ENCODE peak calls at places on chromosomes 2 and 18, in eight cellular contexts. One of them, this sample, is unnamed.

GRCh38 chr2:206230060-206230890 is 44.2 kb upstream of the ZDBF2 start:
- DNase-seq in astrocyte of the spinal cord: peak
- DNase-seq in fibroblast of mammary gland: no peak
- DNase-seq in esophagus squamous epithelium: no peak
- DNase-seq in fibroblast of pulmonary artery: no peak
- DNase-seq in transverse colon: no peak
- DNase-seq in PC-9: no peak
- DNase-seq in heart right ventricle: no peak
- DNase-seq in this sample: peak

GRCh38 chr2:79580175-79580574 is 67.3 kb downstream of the CTNNA2 start:
- DNase-seq in transverse colon: no peak
- DNase-seq in heart right ventricle: no peak
- DNase-seq in fibroblast of pulmonary artery: no peak
- DNase-seq in fibroblast of mammary gland: peak
- DNase-seq in PC-9: no peak
- DNase-seq in esophagus squamous epithelium: no peak
- DNase-seq in astrocyte of the spinal cord: peak
- DNase-seq in this sample: no peak

GRCh38 chr18:12975488-12975887 is 15.7 kb upstream of the CEP192 start:
- DNase-seq in PC-9: no peak
- DNase-seq in astrocyte of the spinal cord: no peak
- DNase-seq in fibroblast of mammary gland: no peak
- DNase-seq in heart right ventricle: no peak
- DNase-seq in transverse colon: no peak
- DNase-seq in fibroblast of pulmonary artery: no peak
- DNase-seq in esophagus squamous epithelium: no peak
- DNase-seq in this sample: no peak

GRCh38 chr18:70335892-70336726 is 47.3 kb downstream of the SOCS6 start:
- DNase-seq in astrocyte of the spinal cord: peak
- DNase-seq in transverse colon: no peak
- DNase-seq in fibroblast of pulmonary artery: no peak
- DNase-seq in fibroblast of mammary gland: peak
- DNase-seq in PC-9: no peak
- DNase-seq in esophagus squamous epithelium: no peak
- DNase-seq in heart right ventricle: no peak
- DNase-seq in this sample: no peak

GRCh38 chr18:68053290-68053689 is 536.8 kb upstream of the DSEL start:
- DNase-seq in astrocyte of the spinal cord: no peak
- DNase-seq in PC-9: no peak
- DNase-seq in transverse colon: no peak
- DNase-seq in esophagus squamous epithelium: no peak
- DNase-seq in fibroblast of pulmonary artery: no peak
- DNase-seq in heart right ventricle: no peak
- DNase-seq in fibroblast of mammary gland: no peak
- DNase-seq in this sample: peak

GRCh38 chr2:42962521-42962953 is 170.2 kb upstream of the HAAO start:
- DNase-seq in fibroblast of pulmonary artery: peak
- DNase-seq in transverse colon: no peak
- DNase-seq in PC-9: no peak
- DNase-seq in astrocyte of the spinal cord: no peak
- DNase-seq in fibroblast of mammary gland: peak
- DNase-seq in esophagus squamous epithelium: no peak
- DNase-seq in heart right ventricle: no peak
- DNase-seq in this sample: peak

GRCh38 chr2:25000503-25001328 is 29.0 kb upstream of the DNAJC27 start:
- DNase-seq in PC-9: no peak
- DNase-seq in fibroblast of pulmonary artery: peak
- DNase-seq in esophagus squamous epithelium: no peak
- DNase-seq in fibroblast of mammary gland: peak
- DNase-seq in astrocyte of the spinal cord: no peak
- DNase-seq in heart right ventricle: no peak
- DNase-seq in transverse colon: no peak
- DNase-seq in this sample: peak

GRCh38 chr18:55448390-55448789 is 139.6 kb downstream of the TCF4 start:
- DNase-seq in PC-9: no peak
- DNase-seq in astrocyte of the spinal cord: no peak
- DNase-seq in fibroblast of mammary gland: no peak
- DNase-seq in transverse colon: no peak
- DNase-seq in esophagus squamous epithelium: no peak
- DNase-seq in heart right ventricle: no peak
- DNase-seq in fibroblast of pulmonary artery: no peak
- DNase-seq in this sample: no peak

GRCh38 chr2:114118088-114118487 is 228.2 kb downstream of the ACTR3 start:
- DNase-seq in esophagus squamous epithelium: no peak
- DNase-seq in heart right ventricle: no peak
- DNase-seq in astrocyte of the spinal cord: no peak
- DNase-seq in PC-9: no peak
- DNase-seq in fibroblast of pulmonary artery: no peak
- DNase-seq in fibroblast of mammary gland: no peak
- DNase-seq in transverse colon: no peak
- DNase-seq in this sample: no peak

GRCh38 chr2:15736396-15737180 is 144.9 kb downstream of the DDX1 start:
- DNase-seq in fibroblast of mammary gland: no peak
- DNase-seq in PC-9: no peak
- DNase-seq in esophagus squamous epithelium: no peak
- DNase-seq in heart right ventricle: no peak
- DNase-seq in transverse colon: no peak
- DNase-seq in fibroblast of pulmonary artery: no peak
- DNase-seq in astrocyte of the spinal cord: no peak
- DNase-seq in this sample: no peak

GRCh38 chr2:219031005-219031738 is 10.1 kb downstream of the CFAP65 start:
- DNase-seq in heart right ventricle: no peak
- DNase-seq in transverse colon: no peak
- DNase-seq in fibroblast of pulmonary artery: no peak
- DNase-seq in astrocyte of the spinal cord: no peak
- DNase-seq in fibroblast of mammary gland: no peak
- DNase-seq in esophagus squamous epithelium: no peak
- DNase-seq in PC-9: no peak
- DNase-seq in this sample: no peak

GRCh38 chr2:211144078-211144477 is 587.7 kb downstream of the CPS1 start:
- DNase-seq in fibroblast of pulmonary artery: peak
- DNase-seq in transverse colon: no peak
- DNase-seq in esophagus squamous epithelium: no peak
- DNase-seq in heart right ventricle: no peak
- DNase-seq in PC-9: no peak
- DNase-seq in fibroblast of mammary gland: peak
- DNase-seq in astrocyte of the spinal cord: peak
- DNase-seq in this sample: peak

GRCh38 chr2:210445116-210445707 is 31.3 kb downstream of the LANCL1 start:
- DNase-seq in fibroblast of mammary gland: peak
- DNase-seq in PC-9: no peak
- DNase-seq in heart right ventricle: no peak
- DNase-seq in transverse colon: no peak
- DNase-seq in astrocyte of the spinal cord: peak
- DNase-seq in fibroblast of pulmonary artery: peak
- DNase-seq in esophagus squamous epithelium: no peak
- DNase-seq in this sample: peak

GRCh38 chr2:22020101-22020742 is 896.5 kb downstream of the TDRD15 start:
- DNase-seq in fibroblast of mammary gland: no peak
- DNase-seq in heart right ventricle: no peak
- DNase-seq in PC-9: no peak
- DNase-seq in esophagus squamous epithelium: no peak
- DNase-seq in fibroblast of pulmonary artery: no peak
- DNase-seq in transverse colon: no peak
- DNase-seq in astrocyte of the spinal cord: no peak
- DNase-seq in this sample: no peak

GRCh38 chr2:113863166-113863565 is 26.7 kb upstream of the ACTR3 start:
- DNase-seq in heart right ventricle: no peak
- DNase-seq in transverse colon: no peak
- DNase-seq in fibroblast of mammary gland: no peak
- DNase-seq in esophagus squamous epithelium: no peak
- DNase-seq in astrocyte of the spinal cord: no peak
- DNase-seq in PC-9: no peak
- DNase-seq in fibroblast of pulmonary artery: no peak
- DNase-seq in this sample: no peak

GRCh38 chr2:8728305-8729015 is 46.6 kb downstream of the ID2 start:
- DNase-seq in transverse colon: no peak
- DNase-seq in heart right ventricle: no peak
- DNase-seq in fibroblast of mammary gland: no peak
- DNase-seq in fibroblast of pulmonary artery: no peak
- DNase-seq in PC-9: no peak
- DNase-seq in esophagus squamous epithelium: no peak
- DNase-seq in astrocyte of the spinal cord: no peak
- DNase-seq in this sample: no peak

GRCh38 chr2:239259603-239260298 is 141.1 kb downstream of the HDAC4 start:
- DNase-seq in fibroblast of mammary gland: no peak
- DNase-seq in fibroblast of pulmonary artery: no peak
- DNase-seq in esophagus squamous epithelium: no peak
- DNase-seq in heart right ventricle: no peak
- DNase-seq in PC-9: no peak
- DNase-seq in astrocyte of the spinal cord: no peak
- DNase-seq in transverse colon: peak
- DNase-seq in this sample: no peak

GRCh38 chr2:46813046-46813445 is 102.6 kb downstream of the MCFD2 start:
- DNase-seq in fibroblast of mammary gland: no peak
- DNase-seq in PC-9: no peak
- DNase-seq in esophagus squamous epithelium: no peak
- DNase-seq in astrocyte of the spinal cord: no peak
- DNase-seq in transverse colon: no peak
- DNase-seq in heart right ventricle: peak
- DNase-seq in fibroblast of pulmonary artery: peak
- DNase-seq in this sample: no peak

GRCh38 chr2:63027220-63027619 is 23.4 kb upstream of the OTX1 start:
- DNase-seq in fibroblast of pulmonary artery: no peak
- DNase-seq in transverse colon: no peak
- DNase-seq in PC-9: no peak
- DNase-seq in esophagus squamous epithelium: no peak
- DNase-seq in fibroblast of mammary gland: no peak
- DNase-seq in heart right ventricle: no peak
- DNase-seq in astrocyte of the spinal cord: no peak
- DNase-seq in this sample: no peak

GRCh38 chr2:63018439-63018838 is 32.2 kb upstream of the OTX1 start:
- DNase-seq in fibroblast of mammary gland: no peak
- DNase-seq in PC-9: no peak
- DNase-seq in heart right ventricle: no peak
- DNase-seq in esophagus squamous epithelium: no peak
- DNase-seq in astrocyte of the spinal cord: no peak
- DNase-seq in fibroblast of pulmonary artery: no peak
- DNase-seq in transverse colon: no peak
- DNase-seq in this sample: no peak

GRCh38 chr2:63029058-63029457 is 21.6 kb upstream of the OTX1 start:
- DNase-seq in fibroblast of pulmonary artery: no peak
- DNase-seq in fibroblast of mammary gland: peak
- DNase-seq in esophagus squamous epithelium: no peak
- DNase-seq in transverse colon: no peak
- DNase-seq in astrocyte of the spinal cord: peak
- DNase-seq in heart right ventricle: no peak
- DNase-seq in PC-9: no peak
- DNase-seq in this sample: no peak

GRCh38 chr2:63023444-63023843 is 27.2 kb upstream of the OTX1 start:
- DNase-seq in fibroblast of pulmonary artery: peak
- DNase-seq in heart right ventricle: no peak
- DNase-seq in PC-9: no peak
- DNase-seq in astrocyte of the spinal cord: peak
- DNase-seq in transverse colon: no peak
- DNase-seq in fibroblast of mammary gland: peak
- DNase-seq in esophagus squamous epithelium: no peak
- DNase-seq in this sample: peak
- TF ChIP-seq CTCF in fibroblast of pulmonary artery: peak
- TF ChIP-seq CTCF in heart right ventricle: peak
- TF ChIP-seq CTCF in PC-9: peak
- TF ChIP-seq CTCF in astrocyte of the spinal cord: peak
- TF ChIP-seq CTCF in transverse colon: no peak
- TF ChIP-seq CTCF in fibroblast of mammary gland: peak
- TF ChIP-seq CTCF in esophagus squamous epithelium: no peak
- TF ChIP-seq CTCF in this sample: peak

GRCh38 chr2:152557273-152557879 is 159.9 kb downstream of the PRPF40A start:
- DNase-seq in PC-9: no peak
- DNase-seq in astrocyte of the spinal cord: peak
- DNase-seq in heart right ventricle: no peak
- DNase-seq in fibroblast of mammary gland: peak
- DNase-seq in esophagus squamous epithelium: no peak
- DNase-seq in fibroblast of pulmonary artery: no peak
- DNase-seq in transverse colon: no peak
- DNase-seq in this sample: no peak

GRCh38 chr2:152553518-152553917 is 163.7 kb downstream of the PRPF40A start:
- DNase-seq in esophagus squamous epithelium: no peak
- DNase-seq in PC-9: no peak
- DNase-seq in astrocyte of the spinal cord: no peak
- DNase-seq in fibroblast of pulmonary artery: no peak
- DNase-seq in fibroblast of mammary gland: no peak
- DNase-seq in heart right ventricle: no peak
- DNase-seq in transverse colon: no peak
- DNase-seq in this sample: no peak

GRCh38 chr2:152552868-152553267 is 164.4 kb downstream of the PRPF40A start:
- DNase-seq in heart right ventricle: no peak
- DNase-seq in esophagus squamous epithelium: no peak
- DNase-seq in fibroblast of mammary gland: no peak
- DNase-seq in astrocyte of the spinal cord: no peak
- DNase-seq in PC-9: no peak
- DNase-seq in transverse colon: no peak
- DNase-seq in fibroblast of pulmonary artery: no peak
- DNase-seq in this sample: no peak

GRCh38 chr2:152556506-152556905 is 160.8 kb downstream of the PRPF40A start:
- DNase-seq in transverse colon: no peak
- DNase-seq in esophagus squamous epithelium: no peak
- DNase-seq in fibroblast of pulmonary artery: no peak
- DNase-seq in fibroblast of mammary gland: no peak
- DNase-seq in PC-9: no peak
- DNase-seq in astrocyte of the spinal cord: no peak
- DNase-seq in heart right ventricle: no peak
- DNase-seq in this sample: no peak

GRCh38 chr2:152555048-152555447 is 162.2 kb downstream of the PRPF40A start:
- DNase-seq in PC-9: no peak
- DNase-seq in esophagus squamous epithelium: no peak
- DNase-seq in fibroblast of mammary gland: peak
- DNase-seq in heart right ventricle: no peak
- DNase-seq in fibroblast of pulmonary artery: peak
- DNase-seq in transverse colon: no peak
- DNase-seq in astrocyte of the spinal cord: peak
- DNase-seq in this sample: no peak
- TF ChIP-seq CTCF in PC-9: peak
- TF ChIP-seq CTCF in esophagus squamous epithelium: no peak
- TF ChIP-seq CTCF in fibroblast of mammary gland: peak
- TF ChIP-seq CTCF in heart right ventricle: no peak
- TF ChIP-seq CTCF in fibroblast of pulmonary artery: peak
- TF ChIP-seq CTCF in transverse colon: no peak
- TF ChIP-seq CTCF in astrocyte of the spinal cord: peak
- TF ChIP-seq CTCF in this sample: peak

GRCh38 chr2:23545391-23545790 is 160.4 kb downstream of the KLHL29 start:
- DNase-seq in fibroblast of mammary gland: peak
- DNase-seq in heart right ventricle: no peak
- DNase-seq in esophagus squamous epithelium: no peak
- DNase-seq in astrocyte of the spinal cord: no peak
- DNase-seq in transverse colon: no peak
- DNase-seq in fibroblast of pulmonary artery: peak
- DNase-seq in PC-9: no peak
- DNase-seq in this sample: peak
- TF ChIP-seq CTCF in fibroblast of mammary gland: no peak
- TF ChIP-seq CTCF in heart right ventricle: no peak
- TF ChIP-seq CTCF in esophagus squamous epithelium: no peak
- TF ChIP-seq CTCF in astrocyte of the spinal cord: no peak
- TF ChIP-seq CTCF in transverse colon: no peak
- TF ChIP-seq CTCF in fibroblast of pulmonary artery: peak
- TF ChIP-seq CTCF in PC-9: no peak
- TF ChIP-seq CTCF in this sample: no peak

DNA sequence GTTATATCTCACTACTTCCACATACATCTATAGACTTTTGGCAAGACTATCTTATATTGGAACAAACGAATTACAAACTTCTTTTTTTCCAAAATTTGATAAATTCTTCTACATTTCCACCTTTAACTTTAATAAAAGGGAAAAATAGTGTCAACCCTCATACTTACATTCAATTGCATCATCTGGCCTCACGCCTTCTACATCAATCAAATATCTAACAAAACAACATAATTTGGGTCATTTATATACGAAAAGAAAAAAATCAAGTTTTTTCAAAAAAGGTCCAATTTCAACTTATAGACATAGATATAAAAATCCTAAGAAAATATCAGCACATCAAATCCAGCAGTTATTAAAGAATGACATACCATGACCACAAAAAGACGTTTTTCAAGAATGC is 12.9 kb downstream of the DUSP11 start:
- DNase-seq in fibroblast of pulmonary artery: no peak
- DNase-seq in esophagus squamous epithelium: no peak
- DNase-seq in transverse colon: no peak
- DNase-seq in fibroblast of mammary gland: no peak
- DNase-seq in heart right ventricle: no peak
- DNase-seq in PC-9: no peak
- DNase-seq in astrocyte of the spinal cord: no peak
- DNase-seq in this sample: no peak
- TF ChIP-seq CTCF in fibroblast of pulmonary artery: no peak
- TF ChIP-seq CTCF in esophagus squamous epithelium: no peak
- TF ChIP-seq CTCF in transverse colon: no peak
- TF ChIP-seq CTCF in fibroblast of mammary gland: no peak
- TF ChIP-seq CTCF in heart right ventricle: no peak
- TF ChIP-seq CTCF in PC-9: no peak
- TF ChIP-seq CTCF in astrocyte of the spinal cord: no peak
- TF ChIP-seq CTCF in this sample: no peak

This sample was measured in fibroblast of villous mesenchyme.